ENCODE peak calls at places on chromosomes 3 and 15, in five cellular contexts. H, B, J, N and Z are unnamed samples.
A peak's percentile ranks its signal among the peaks of the same experiment; 100 is the strongest.

GRCh38 chr3:24287728-24288450 is 206.8 kb downstream of the THRB start:
- DNase-seq in J (no peak), H (no peak), B (no peak), N (no peak), Z (no peak)

GRCh38 chr15:68798695-68799094 is 22.0 kb downstream of the ANP32A start:
- DNase-seq in J (no peak), B (no peak), H (no peak), N (no peak), Z (no peak)

GRCh38 chr15:91530951-91531582 is 322.4 kb upstream of the SLCO3A1 start:
- DNase-seq in J (no peak), H (no peak), N (no peak), B (no peak), Z (no peak)

GRCh38 chr3:49619649-49620048 is 54.5 kb upstream of the APEH start:
- DNase-seq in N (no peak), H (no peak), J (no peak), B (no peak), Z (peak; percentile 10)

GRCh38 chr15:67409175-67409574 is 111.8 kb upstream of the C15orf61 start:
- DNase-seq in B (peak; percentile 7), N (no peak), H (no peak), J (no peak), Z (no peak)

GRCh38 chr3:5195605-5196004 is 8.1 kb downstream of the EDEM1 start:
- DNase-seq in H (no peak), J (no peak), B (no peak), N (no peak), Z (peak; percentile 43)

GRCh38 chr3:160754371-160754854 is 1.6 kb upstream of the PPM1L start:
- DNase-seq in B (peak; percentile 67), H (no peak), N (no peak), J (no peak), Z (peak; percentile 36)

GRCh38 chr15:29774900-29775299 is 47.4 kb downstream of the TJP1 start:
- DNase-seq in B (no peak), N (no peak), J (no peak), H (no peak), Z (peak; percentile 51)

GRCh38 chr3:27943106-27943505 is 221.0 kb upstream of the EOMES start:
- DNase-seq in B (no peak), J (no peak), H (no peak), N (no peak), Z (peak; percentile 8)

GRCh38 chr3:23740517-23741402 is 65.0 kb upstream of the UBE2E1 start:
- DNase-seq in B (no peak), H (no peak), J (no peak), N (peak; percentile 47), Z (no peak)

GRCh38 chr3:67863869-67864268 is 209.5 kb upstream of the SUCLG2 start:
- DNase-seq in H (no peak), J (no peak), N (no peak), B (no peak), Z (no peak)

GRCh38 chr3:14256561-14257342 is 78.1 kb downstream of the LSM3 start:
- DNase-seq in B (no peak), J (peak; percentile 86), N (no peak), H (no peak), Z (no peak)

GRCh38 chr3:147943265-147943945 is 534.2 kb downstream of the ZIC1 start:
- DNase-seq in J (no peak), N (no peak), H (peak; percentile 90), B (no peak), Z (peak; percentile 89)

GRCh38 chr15:78155355-78155939 is 6.3 kb downstream of the IDH3A start:
- DNase-seq in N (no peak), J (no peak), H (no peak), B (no peak), Z (no peak)

GRCh38 chr15:52440414-52440813 is 88.3 kb downstream of the MYO5A start:
- DNase-seq in N (no peak), H (no peak), J (no peak), B (no peak), Z (peak; percentile 21)

GRCh38 chr15:73321496-73322344 is 47.0 kb downstream of the HCN4 start:
- DNase-seq in B (no peak), H (no peak), N (no peak), J (no peak), Z (no peak)

GRCh38 chr3:13224967-13225366 is 151.7 kb upstream of the IQSEC1 start:
- DNase-seq in B (no peak), J (no peak), N (no peak), H (no peak), Z (no peak)

GRCh38 chr3:54632281-54632665 is 295.6 kb downstream of the LRTM1 start:
- DNase-seq in N (no peak), H (no peak), B (no peak), J (no peak), Z (no peak)

GRCh38 chr15:48617619-48618018 is 27.9 kb downstream of the FBN1 start:
- DNase-seq in N (no peak), B (no peak), H (peak; percentile 67), J (no peak), Z (peak; percentile 93)

GRCh38 chr3:176941674-176942073 is 255.6 kb downstream of the TBL1XR1 start:
- DNase-seq in H (no peak), B (no peak), J (no peak), N (no peak), Z (peak; percentile 58)

GRCh38 chr3:71523628-71524027 is 59.9 kb downstream of the FOXP1 start:
- DNase-seq in H (no peak), J (no peak), B (no peak), N (no peak), Z (no peak)

GRCh38 chr3:59818033-59818936 is 768.5 kb upstream of the CFAP20DC start:
- DNase-seq in H (peak; percentile 91), B (peak; percentile 3), N (no peak), J (peak; percentile 82), Z (peak; percentile 97)

GRCh38 chr3:42864321-42864950 is 11.2 kb downstream of the CYP8B1 start:
- DNase-seq in B (no peak), H (no peak), N (no peak), J (no peak), Z (no peak)

GRCh38 chr15:80403712-80404056 is 498 bp upstream of the ARNT2 start:
- DNase-seq in H (no peak), J (peak; percentile 80), B (peak; percentile 11), N (no peak), Z (no peak)

GRCh38 chr3:195692361-195692700 is 28.4 kb upstream of the MUC20 start:
- DNase-seq in J (no peak), N (no peak), B (no peak), H (no peak), Z (no peak)

GRCh38 chr15:80861776-80862175 is 82.6 kb downstream of the CEMIP start:
- DNase-seq in J (no peak), N (no peak), B (peak; percentile 0), H (no peak), Z (no peak)

GRCh38 chr15:57486807-57487206 is 104.9 kb upstream of the MYZAP start:
- DNase-seq in N (no peak), H (no peak), J (no peak), B (no peak), Z (no peak)

GRCh38 chr3:138593488-138594149 is 441 bp downstream of the CEP70 start:
- DNase-seq in B (no peak), H (no peak), N (no peak), J (no peak), Z (peak; percentile 3)

GRCh38 chr15:94843060-94843459 is 611.7 kb downstream of the MCTP2 start:
- DNase-seq in N (no peak), J (no peak), B (no peak), H (no peak), Z (no peak)

GRCh38 chr3:49415931-49416601 is 3.8 kb downstream of the TCTA start:
- DNase-seq in B (no peak), J (peak; percentile 21), H (no peak), N (peak; percentile 49), Z (no peak)

GRCh38 chr15:75200765-75201608 is 695 bp upstream of the C15orf39 start:
- DNase-seq in J (peak; percentile 91), H (no peak), N (peak; percentile 54), B (no peak), Z (no peak)

GRCh38 chr15:87735536-87735935 is 521.0 kb downstream of the NTRK3 start:
- DNase-seq in H (no peak), J (no peak), B (no peak), N (no peak), Z (no peak)

GRCh38 chr3:47016934-47017435 is 37.5 kb downstream of the NBEAL2 start:
- DNase-seq in N (no peak), J (no peak), H (peak; percentile 70), B (no peak), Z (peak; percentile 76)

GRCh38 chr3:194617058-194617671 is 16.1 kb downstream of the TMEM44 start:
- DNase-seq in H (no peak), B (no peak), J (peak; percentile 46), N (no peak), Z (no peak)

GRCh38 chr3:52402101-52402521 is 42.8 kb downstream of the SEMA3G start:
- DNase-seq in N (no peak), H (no peak), J (peak; percentile 57), B (no peak), Z (no peak)

GRCh38 chr3:147410518-147411234 is 1.5 kb downstream of the ZIC1 start:
- DNase-seq in H (no peak), B (no peak), J (peak; percentile 64), N (no peak), Z (peak; percentile 81)